ENCODE peak calls at places on chromosome 1, in five cellular contexts. Y is activated gamma-delta T cell treated with Interleukin-2 at 50 U/mL for 16 hours, Q is NCI-H2171 treated with DMSO at 0.1 percent for 48 hours, D is skeletal muscle cell, B is aorta. F is an unnamed sample.

GRCh38 chr1:205690122-205690756 is 9.9 kb upstream of the SLC45A3 start:
- DNase-seq in B (no peak), D (no peak), Q (no peak), Y (no peak), F (no peak)

GRCh38 chr1:181482521-181483083 is 715 bp upstream of the CACNA1E start:
- DNase-seq in D (no peak), B (peak), Q (no peak), Y (no peak), F (peak)

GRCh38 chr1:28258628-28259251 is 578 bp upstream of the SESN2 start:
- DNase-seq in Q (no peak), Y (no peak), B (no peak), D (no peak), F (no peak)

GRCh38 chr1:1954015-1954414 is 34.9 kb upstream of the TMEM52 start:
- DNase-seq in D (no peak), B (peak), Y (no peak), Q (no peak), F (no peak)

GRCh38 chr1:27658951-27659496 is 13.0 kb downstream of the IFI6 start:
- DNase-seq in Q (no peak), Y (no peak), D (no peak), B (no peak), F (no peak)

GRCh38 chr1:159239551-159240220 is 35.0 kb downstream of the ACKR1 start:
- DNase-seq in Y (no peak), B (no peak), D (no peak), Q (no peak), F (no peak)

GRCh38 chr1:77016371-77016770 is 149.1 kb downstream of the ST6GALNAC5 start:
- DNase-seq in Q (peak), D (no peak), Y (no peak), B (no peak), F (peak)

GRCh38 chr1:160681067-160681890 is 30.3 kb downstream of the CD48 start:
- DNase-seq in D (no peak), Q (no peak), B (peak), Y (peak), F (peak)

GRCh38 chr1:113109908-113110554 is 37.0 kb downstream of the LRIG2 start:
- DNase-seq in D (peak), B (no peak), Q (no peak), Y (no peak), F (no peak)

GRCh38 chr1:43975249-43975961 is 645 bp downstream of the ATP6V0B start:
- DNase-seq in Y (peak), Q (peak), B (peak), D (no peak), F (peak)

GRCh38 chr1:180041587-180041986 is 87.0 kb downstream of the CEP350 start:
- DNase-seq in Y (no peak), B (no peak), Q (no peak), D (no peak), F (no peak)

GRCh38 chr1:221315330-221315729 is 426.6 kb downstream of the DUSP10 start:
- DNase-seq in B (no peak), Y (no peak), D (peak), Q (no peak), F (no peak)

GRCh38 chr1:219938706-219939105 is 10.3 kb upstream of the SLC30A10 start:
- DNase-seq in D (peak), Q (no peak), B (no peak), Y (no peak), F (peak)

GRCh38 chr1:18470650-18471355 is 9.9 kb upstream of the KLHDC7A start:
- DNase-seq in B (no peak), Y (no peak), Q (no peak), D (no peak), F (no peak)

GRCh38 chr1:20265243-20265642 is 25.4 kb upstream of the VWA5B1 start:
- DNase-seq in D (no peak), Q (no peak), B (no peak), Y (no peak), F (no peak)

GRCh38 chr1:230215049-230215448 is 148.0 kb downstream of the GALNT2 start:
- DNase-seq in Q (no peak), Y (no peak), D (peak), B (peak), F (peak)

GRCh38 chr1:25482211-25482610 is 51.5 kb downstream of the MACO1 start:
- DNase-seq in Y (no peak), Q (peak), B (no peak), D (no peak), F (no peak)

GRCh38 chr1:109719337-109719837 is 7.3 kb downstream of the GSTM5 start:
- DNase-seq in B (no peak), Q (no peak), D (no peak), Y (no peak), F (no peak)

GRCh38 chr1:15684042-15684461 is at the start of gene PLEKHM2:
- DNase-seq in B (peak), Q (peak), Y (peak), D (no peak), F (peak)

GRCh38 chr1:41806472-41807155 is 112.1 kb downstream of the HIVEP3 start:
- DNase-seq in B (no peak), D (no peak), Y (peak), Q (no peak), F (no peak)

GRCh38 chr1:224641030-224641429 is 24.9 kb downstream of the CNIH3 start:
- DNase-seq in Q (peak), Y (no peak), B (no peak), D (no peak), F (peak)

GRCh38 chr1:81519987-81520386 is 280.7 kb upstream of the ADGRL2 start:
- DNase-seq in D (no peak), B (no peak), Q (no peak), Y (no peak), F (no peak)

F was measured in NCI-H69.